ENCODE peak calls at places on chromosomes 2 and 18, in eight cellular contexts. X is body of pancreas; A is colonic mucosa; N is adrenal gland; I is pancreas; V is CD8-positive, alpha-beta memory T cell; J is effector memory CD4-positive, alpha-beta T cell; B is heart left ventricle. P is an unnamed sample. For H3K4me1, the result is how much of the 10 kb centered on the place peaks cover.

GRCh38 chr2:235113854-235114253 is 162.0 kb downstream of the SH3BP4 start:
- DNase-seq in V (no peak), I (peak), B (no peak), X (no peak), J (no peak), A (no peak), N (no peak), P (no peak)

GRCh38 chr2:72841462-72842125 is 15.8 kb upstream of the EXOC6B start:
- DNase-seq in V (no peak), N (no peak), A (no peak), X (no peak), J (no peak), B (no peak), I (no peak), P (no peak)

GRCh38 chr2:41998789-41999470 is 48.9 kb upstream of the PKDCC start:
- DNase-seq in J (no peak), I (no peak), X (no peak), A (no peak), N (no peak), V (no peak), B (peak), P (peak)

GRCh38 chr2:47028846-47029560 is 113.4 kb upstream of the MCFD2 start:
- DNase-seq in X (no peak), V (no peak), N (no peak), I (no peak), B (no peak), J (no peak), A (no peak), P (no peak)

GRCh38 chr2:108215794-108216211 is 24.0 kb upstream of the SULT1C3 start:
- DNase-seq in V (no peak), B (no peak), J (no peak), N (no peak), I (no peak), X (peak), A (peak), P (peak)

GRCh38 chr2:226031078-226031937 is 631.8 kb downstream of the NYAP2 start:
- DNase-seq in X (peak), B (peak), I (peak), J (no peak), A (peak), N (peak), V (no peak), P (peak)

GRCh38 chr2:135948642-135949355 is 36.6 kb downstream of the DARS1 start:
- DNase-seq in X (no peak), A (no peak), I (no peak), V (no peak), J (peak), N (no peak), B (no peak), P (no peak)

GRCh38 chr2:237351046-237351445 is 62.9 kb downstream of the COL6A3 start:
- DNase-seq in A (no peak), X (no peak), N (no peak), V (no peak), I (no peak), B (no peak), J (no peak), P (no peak)

GRCh38 chr2:232623768-232624553 is 9.4 kb upstream of the EFHD1 start:
- DNase-seq in B (no peak), I (no peak), A (no peak), V (no peak), N (no peak), J (no peak), X (no peak), P (no peak)

GRCh38 chr2:202703091-202703490 is 68.3 kb downstream of the FAM117B start:
- DNase-seq in J (no peak), A (no peak), B (no peak), V (no peak), X (no peak), N (no peak), I (no peak), P (no peak)

GRCh38 chr2:23719721-23720120 is 207.2 kb downstream of the ATAD2B start:
- DNase-seq in A (no peak), N (no peak), X (no peak), V (no peak), B (no peak), J (no peak), I (no peak), P (no peak)

GRCh38 chr2:5932556-5933469 is 240.6 kb downstream of the SOX11 start:
- DNase-seq in V (no peak), B (peak), X (peak), N (no peak), A (no peak), I (peak), J (no peak), P (no peak)

GRCh38 chr2:211033765-211034164 is 477.4 kb downstream of the CPS1 start:
- DNase-seq in B (no peak), X (no peak), I (no peak), J (no peak), A (no peak), N (no peak), V (no peak), P (no peak)

GRCh38 chr18:35089918-35090550 is 48.8 kb downstream of the MAPRE2 start:
- DNase-seq in V (no peak), I (no peak), J (no peak), B (no peak), A (no peak), X (no peak), N (no peak), P (no peak)

GRCh38 chr2:174217883-174218282 is 30.4 kb downstream of the OLA1 start:
- DNase-seq in A (no peak), X (no peak), B (no peak), N (no peak), V (no peak), I (no peak), J (no peak), P (no peak)

GRCh38 chr2:136347976-136348375 is 230.0 kb upstream of the CXCR4 start:
- DNase-seq in N (no peak), B (no peak), A (no peak), I (no peak), X (no peak), J (no peak), V (no peak), P (no peak)

GRCh38 chr18:74040008-74040407 is 107.6 kb downstream of the FBXO15 start:
- DNase-seq in J (no peak), N (no peak), A (no peak), X (no peak), B (no peak), I (no peak), V (no peak), P (no peak)

GRCh38 chr18:25349131-25349925 is 2.6 kb downstream of the ZNF521 start:
- DNase-seq in I (peak), N (peak), X (no peak), B (peak), J (no peak), V (no peak), A (no peak), P (peak)

GRCh38 chr2:159574246-159574645 is 42.1 kb downstream of the BAZ2B start:
- DNase-seq in X (no peak), J (no peak), A (no peak), V (no peak), N (no peak), B (no peak), I (no peak), P (no peak)

GRCh38 chr2:134250840-134251461 is 2.9 kb upstream of the MGAT5 start:
- DNase-seq in B (no peak), V (no peak), I (no peak), X (no peak), N (no peak), A (no peak), J (no peak), P (no peak)

GRCh38 chr18:79382681-79383387 is 12.9 kb upstream of the NFATC1 start:
- DNase-seq in X (no peak), V (no peak), B (no peak), I (peak), A (no peak), N (no peak), J (no peak), P (no peak)

GRCh38 chr2:88967844-88968243 is 276.4 kb downstream of the RPIA start:
- DNase-seq in N (no peak), V (no peak), I (no peak), B (no peak), J (no peak), X (no peak), A (no peak), P (no peak)

GRCh38 chr2:201939366-201939985 is 94.2 kb upstream of the FZD7 start:
- DNase-seq in I (no peak), J (no peak), A (no peak), V (no peak), B (no peak), N (no peak), X (no peak), P (no peak)

GRCh38 chr2:10486601-10487079 is 38.5 kb upstream of the ODC1 start:
- DNase-seq in N (no peak), V (no peak), A (peak), X (peak), I (no peak), B (no peak), J (no peak), P (peak)

GRCh38 chr18:63454497-63454896 is 22.3 kb upstream of the SERPINB5 start:
- DNase-seq in A (peak), N (no peak), B (no peak), V (no peak), X (no peak), I (no peak), J (no peak), P (no peak)

GRCh38 chr2:216574046-216574445 is 59.2 kb upstream of the IGFBP2 start:
- DNase-seq in I (no peak), X (no peak), J (no peak), N (no peak), A (no peak), B (no peak), V (no peak), P (no peak)

GRCh38 chr18:57621252-57621607 is 406 bp downstream of the NARS1 start:
- DNase-seq in J (no peak), V (no peak), N (no peak), B (no peak), A (no peak), I (no peak), X (no peak), P (no peak)

GRCh38 chr2:175003875-175004729 is 1.1 kb downstream of the CHN1 start:
- DNase-seq in V (no peak), A (no peak), J (no peak), I (no peak), X (no peak), B (no peak), N (peak), P (no peak)

GRCh38 chr2:241064008-241064801 is 37.9 kb downstream of the MTERF4 start:
- DNase-seq in X (peak), A (peak), N (peak), B (no peak), J (no peak), I (peak), V (peak), P (no peak)

GRCh38 chr2:97936199-97936598 is 59.5 kb downstream of the TMEM131 start:
- DNase-seq in V (no peak), A (peak), B (no peak), X (peak), N (no peak), J (no peak), I (no peak), P (no peak)

GRCh38 chr2:221554769-221555510 is 17.2 kb downstream of the EPHA4 start:
- DNase-seq in J (no peak), N (no peak), A (no peak), V (no peak), X (no peak), I (no peak), B (no peak), P (no peak)

GRCh38 chr2:221553333-221553732 is 18.8 kb downstream of the EPHA4 start:
- DNase-seq in I (no peak), A (no peak), X (no peak), V (no peak), N (no peak), B (no peak), J (no peak), P (no peak)

GRCh38 chr2:221552282-221552681 is 19.8 kb downstream of the EPHA4 start:
- DNase-seq in B (no peak), V (no peak), I (no peak), J (no peak), X (no peak), N (no peak), A (no peak), P (no peak)

GRCh38 chr2:221558107-221558506 is 14.0 kb downstream of the EPHA4 start:
- DNase-seq in V (no peak), B (no peak), N (no peak), J (no peak), A (no peak), I (no peak), X (no peak), P (no peak)

GRCh38 chr2:221555511-221555845 is 16.6 kb downstream of the EPHA4 start:
- DNase-seq in B (no peak), V (no peak), A (no peak), N (no peak), I (no peak), X (no peak), J (no peak), P (no peak)
- H3K27ac ChIP-seq in B (peak), V (no peak), A (no peak), N (no peak), I (no peak), X (no peak), J (no peak), P (no peak)

GRCh38 chr2:60353406-60353800 is 200.1 kb downstream of the BCL11A start:
- DNase-seq in X (no peak), I (no peak), J (no peak), B (no peak), N (no peak), V (no peak), A (no peak), P (no peak)

GRCh38 chr2:60351321-60351720 is 202.1 kb downstream of the BCL11A start:
- DNase-seq in B (no peak), N (no peak), V (no peak), X (no peak), J (no peak), I (no peak), A (no peak), P (no peak)

GRCh38 chr2:60352491-60353405 is 200.7 kb downstream of the BCL11A start:
- DNase-seq in N (no peak), B (no peak), I (no peak), J (no peak), V (no peak), A (no peak), X (no peak), P (no peak)

GRCh38 chr2:60351802-60352201 is 201.7 kb downstream of the BCL11A start:
- DNase-seq in I (no peak), N (no peak), X (no peak), J (no peak), B (no peak), V (no peak), A (no peak), P (no peak)

DNA sequence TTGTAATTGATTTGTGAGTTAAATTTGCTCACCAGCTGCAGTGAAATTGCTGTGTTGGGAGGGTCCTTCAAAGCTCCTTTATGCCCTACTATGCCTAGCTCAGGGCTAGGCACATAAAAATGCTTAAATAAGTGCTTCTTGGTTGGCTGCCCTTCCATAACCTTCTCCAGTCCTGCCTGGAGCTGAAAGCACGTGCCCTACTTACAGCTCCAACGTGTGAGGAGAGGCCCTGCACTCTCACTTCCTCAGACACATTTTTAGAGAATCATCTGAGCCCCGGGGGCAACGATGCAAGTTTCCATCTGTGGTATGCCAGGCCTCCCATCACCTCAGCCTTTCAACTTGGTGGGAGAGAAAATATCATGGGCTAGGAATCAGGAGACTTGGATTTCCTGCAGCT is 202.7 kb downstream of the BCL11A start:
- DNase-seq in B (no peak), I (no peak), N (no peak), X (no peak), V (no peak), J (no peak), A (no peak), P (no peak)
- H3K4me1 ChIP-seq in B (under half), I (under half), N (under half), X (under half), V (under half), J (under half), A (under half), P (under half)

GRCh38 chr2:224110811-224111210 is 71.7 kb upstream of the SERPINE2 start:
- DNase-seq in B (no peak), X (no peak), V (no peak), N (no peak), A (no peak), J (no peak), I (no peak), P (no peak)

GRCh38 chr2:224111576-224111975 is 72.5 kb upstream of the SERPINE2 start:
- DNase-seq in V (no peak), J (no peak), A (no peak), X (no peak), B (no peak), I (no peak), N (no peak), P (no peak)

GRCh38 chr2:224106794-224107193 is 67.7 kb upstream of the SERPINE2 start:
- DNase-seq in N (no peak), A (no peak), J (no peak), B (no peak), I (no peak), V (no peak), X (no peak), P (no peak)

GRCh38 chr2:224114428-224114827 is 75.3 kb upstream of the SERPINE2 start:
- DNase-seq in I (no peak), B (no peak), A (no peak), N (no peak), X (no peak), V (no peak), J (no peak), P (no peak)

GRCh38 chr2:224109710-224110109 is 70.6 kb upstream of the SERPINE2 start:
- DNase-seq in V (no peak), X (no peak), I (no peak), N (no peak), B (no peak), J (no peak), A (no peak), P (no peak)
- H3K4me3 ChIP-seq in V (no peak), X (no peak), I (no peak), N (no peak), B (no peak), J (no peak), A (no peak), P (no peak)

GRCh38 chr18:50878345-50879301 is at the start of gene ME2:
- DNase-seq in X (peak), J (peak), N (peak), V (peak), I (peak), A (peak), B (peak), P (peak)

GRCh38 chr18:50875966-50876536 is 2.9 kb upstream of the ME2 start:
- DNase-seq in X (no peak), N (no peak), A (peak), B (no peak), I (no peak), V (no peak), J (no peak), P (no peak)

GRCh38 chr18:50877545-50878265 is 1.2 kb upstream of the ME2 start:
- DNase-seq in B (no peak), V (no peak), X (no peak), N (no peak), A (peak), I (no peak), J (no peak), P (no peak)

GRCh38 chr18:50879302-50880107 is 587 bp downstream of the ME2 start:
- DNase-seq in V (peak), A (peak), B (no peak), N (peak), X (no peak), J (peak), I (no peak), P (peak)

DNA sequence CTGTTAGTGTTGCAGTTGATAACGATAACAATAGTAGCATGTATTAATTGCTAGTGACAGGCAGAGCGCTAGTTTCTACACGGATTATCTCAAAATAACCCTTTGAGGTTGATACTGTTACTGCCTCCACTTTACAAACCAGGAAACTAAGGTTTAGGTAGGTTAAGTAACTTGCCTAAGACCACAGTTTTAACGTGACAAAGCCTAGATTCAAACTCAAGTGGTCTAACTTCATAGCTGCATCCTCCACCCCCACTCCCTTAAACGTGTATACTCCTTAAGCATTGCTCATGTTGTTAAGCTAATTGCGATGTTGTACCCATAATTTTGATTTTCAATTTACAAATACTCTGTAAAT is 1.2 kb downstream of the ME2 start:
- DNase-seq in I (no peak), A (no peak), B (no peak), N (no peak), V (no peak), J (no peak), X (no peak), P (no peak)
- H3K27ac ChIP-seq in I (no peak), A (peak), B (peak), N (no peak), V (peak), J (peak), X (peak), P (peak)

DNA sequence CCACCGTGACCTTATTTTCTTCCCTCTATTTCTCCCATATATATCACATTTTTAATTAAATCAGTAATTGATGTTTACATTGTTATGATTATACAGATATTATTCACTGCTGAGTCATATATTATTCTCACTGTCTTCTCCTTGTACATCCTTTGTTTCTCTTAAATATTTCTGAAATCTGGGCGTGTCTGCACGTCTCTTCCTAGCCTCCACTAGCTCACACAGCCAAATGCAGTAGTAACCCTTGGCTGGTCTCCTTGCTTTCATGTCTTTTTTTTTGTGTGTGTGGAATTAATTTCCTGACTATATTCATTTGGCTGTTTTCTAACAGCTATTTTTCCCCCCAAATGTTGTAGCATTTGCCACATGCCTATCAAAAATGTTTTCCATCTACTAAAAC is 15.8 kb downstream of the CCNYL1 start:
- DNase-seq in J (no peak), N (no peak), B (no peak), A (no peak), X (no peak), I (no peak), V (no peak), P (no peak)
- H3K4me1 ChIP-seq in J (under half), N (under half), B (under half), A (under half), X (under half), I (under half), V (under half), P (under half)

DNA sequence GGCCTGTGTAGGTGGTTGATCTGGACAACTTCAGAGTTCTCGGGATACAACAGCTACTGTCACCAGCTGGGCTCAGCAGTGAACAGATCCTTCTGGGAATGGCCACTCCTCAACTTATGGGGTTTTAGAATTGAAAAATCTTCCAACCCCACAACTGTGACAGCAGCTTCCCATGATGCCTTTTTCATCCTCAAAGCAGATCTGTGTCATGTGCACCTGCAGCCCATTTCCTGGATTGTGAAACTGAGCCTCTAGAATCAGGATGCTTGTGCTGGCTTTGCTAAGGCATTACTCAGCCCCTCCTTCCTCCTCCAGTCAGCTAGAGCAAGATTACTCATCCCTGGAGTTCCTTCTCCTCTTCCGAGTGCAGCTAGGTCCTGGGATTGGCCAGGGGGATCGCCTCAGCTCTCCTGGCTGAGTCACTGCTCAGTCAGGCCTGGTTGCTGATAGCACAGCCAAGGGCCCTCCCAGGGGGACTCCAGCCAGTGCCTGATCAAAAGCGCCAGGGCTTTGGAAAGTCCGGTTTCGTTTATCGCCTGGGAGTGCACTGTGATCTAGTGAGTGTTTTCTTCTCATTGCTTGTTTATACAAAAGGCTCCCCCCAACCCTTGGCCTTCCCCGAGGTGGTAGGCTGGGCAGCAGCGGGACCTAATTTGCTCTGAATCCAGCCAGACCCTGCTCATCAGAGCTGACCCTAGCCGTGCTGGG is 2.4 kb upstream of the LPIN1 start:
- DNase-seq in J (peak), N (peak), B (peak), X (peak), A (peak), V (peak), I (peak), P (peak)
- H3K4me3 ChIP-seq in J (no peak), N (no peak), B (peak), X (no peak), A (no peak), V (peak), I (no peak), P (peak)